ENCODE peak calls at places on chromosomes 3 and 15, in ten cellular contexts. One of them, this sample, is unnamed.

GRCh38 chr3:25783661-25784512 is 644 bp upstream of the NGLY1 start:
- DNase-seq in CD4-positive, alpha-beta T cell: no peak
- DNase-seq in neuronal stem cell: peak
- DNase-seq in activated CD4-positive, alpha-beta T cell treated with anti-CD3 and anti-CD28 coated beads, Interleukin-2, amount 50 U/mL, for 24 hours: no peak
- DNase-seq in nucleus accumbens: peak
- DNase-seq in Right ventricle myocardium superior: peak
- DNase-seq in fibroblast of lung: peak
- DNase-seq in brain microvascular endothelial cell: peak
- DNase-seq in left cardiac atrium: peak
- DNase-seq in cardiac fibroblast: peak
- DNase-seq in this sample: peak

GRCh38 chr3:112786881-112787625 is 59.6 kb downstream of the CD200R1L start:
- DNase-seq in activated CD4-positive, alpha-beta T cell treated with anti-CD3 and anti-CD28 coated beads, Interleukin-2, amount 50 U/mL, for 24 hours: no peak
- DNase-seq in nucleus accumbens: no peak
- DNase-seq in left cardiac atrium: no peak
- DNase-seq in CD4-positive, alpha-beta T cell: no peak
- DNase-seq in cardiac fibroblast: no peak
- DNase-seq in Right ventricle myocardium superior: no peak
- DNase-seq in fibroblast of lung: peak
- DNase-seq in brain microvascular endothelial cell: no peak
- DNase-seq in neuronal stem cell: no peak
- DNase-seq in this sample: no peak

GRCh38 chr3:164851905-164852304 is 226.4 kb downstream of the SI start:
- DNase-seq in nucleus accumbens: no peak
- DNase-seq in brain microvascular endothelial cell: no peak
- DNase-seq in neuronal stem cell: no peak
- DNase-seq in CD4-positive, alpha-beta T cell: no peak
- DNase-seq in Right ventricle myocardium superior: no peak
- DNase-seq in activated CD4-positive, alpha-beta T cell treated with anti-CD3 and anti-CD28 coated beads, Interleukin-2, amount 50 U/mL, for 24 hours: no peak
- DNase-seq in cardiac fibroblast: no peak
- DNase-seq in fibroblast of lung: no peak
- DNase-seq in left cardiac atrium: no peak
- DNase-seq in this sample: no peak

GRCh38 chr3:187739125-187739560 is 6.1 kb downstream of the BCL6 start:
- DNase-seq in fibroblast of lung: peak
- DNase-seq in left cardiac atrium: peak
- DNase-seq in cardiac fibroblast: no peak
- DNase-seq in CD4-positive, alpha-beta T cell: no peak
- DNase-seq in brain microvascular endothelial cell: no peak
- DNase-seq in Right ventricle myocardium superior: peak
- DNase-seq in activated CD4-positive, alpha-beta T cell treated with anti-CD3 and anti-CD28 coated beads, Interleukin-2, amount 50 U/mL, for 24 hours: no peak
- DNase-seq in neuronal stem cell: peak
- DNase-seq in nucleus accumbens: no peak
- DNase-seq in this sample: no peak

GRCh38 chr3:195188530-195188917 is 82.4 kb downstream of the XXYLT1 start:
- DNase-seq in neuronal stem cell: no peak
- DNase-seq in brain microvascular endothelial cell: no peak
- DNase-seq in cardiac fibroblast: no peak
- DNase-seq in fibroblast of lung: no peak
- DNase-seq in nucleus accumbens: no peak
- DNase-seq in CD4-positive, alpha-beta T cell: no peak
- DNase-seq in Right ventricle myocardium superior: no peak
- DNase-seq in activated CD4-positive, alpha-beta T cell treated with anti-CD3 and anti-CD28 coated beads, Interleukin-2, amount 50 U/mL, for 24 hours: no peak
- DNase-seq in left cardiac atrium: no peak
- DNase-seq in this sample: no peak

GRCh38 chr15:51274956-51275355 is 63.4 kb downstream of the CYP19A1 start:
- DNase-seq in activated CD4-positive, alpha-beta T cell treated with anti-CD3 and anti-CD28 coated beads, Interleukin-2, amount 50 U/mL, for 24 hours: no peak
- DNase-seq in neuronal stem cell: no peak
- DNase-seq in CD4-positive, alpha-beta T cell: no peak
- DNase-seq in cardiac fibroblast: no peak
- DNase-seq in fibroblast of lung: no peak
- DNase-seq in nucleus accumbens: no peak
- DNase-seq in Right ventricle myocardium superior: no peak
- DNase-seq in left cardiac atrium: no peak
- DNase-seq in brain microvascular endothelial cell: no peak
- DNase-seq in this sample: no peak

GRCh38 chr15:58666957-58667356 is 82.5 kb downstream of the ADAM10 start:
- DNase-seq in nucleus accumbens: no peak
- DNase-seq in brain microvascular endothelial cell: no peak
- DNase-seq in Right ventricle myocardium superior: no peak
- DNase-seq in CD4-positive, alpha-beta T cell: no peak
- DNase-seq in activated CD4-positive, alpha-beta T cell treated with anti-CD3 and anti-CD28 coated beads, Interleukin-2, amount 50 U/mL, for 24 hours: no peak
- DNase-seq in left cardiac atrium: no peak
- DNase-seq in cardiac fibroblast: peak
- DNase-seq in neuronal stem cell: no peak
- DNase-seq in fibroblast of lung: peak
- DNase-seq in this sample: peak

GRCh38 chr3:100041328-100041749 is 73.0 kb downstream of the FILIP1L start:
- DNase-seq in cardiac fibroblast: peak
- DNase-seq in CD4-positive, alpha-beta T cell: no peak
- DNase-seq in nucleus accumbens: no peak
- DNase-seq in brain microvascular endothelial cell: peak
- DNase-seq in activated CD4-positive, alpha-beta T cell treated with anti-CD3 and anti-CD28 coated beads, Interleukin-2, amount 50 U/mL, for 24 hours: no peak
- DNase-seq in left cardiac atrium: no peak
- DNase-seq in fibroblast of lung: peak
- DNase-seq in Right ventricle myocardium superior: no peak
- DNase-seq in neuronal stem cell: no peak
- DNase-seq in this sample: no peak

GRCh38 chr3:180679178-180680096 is at the start of gene CCDC39:
- DNase-seq in CD4-positive, alpha-beta T cell: peak
- DNase-seq in brain microvascular endothelial cell: peak
- DNase-seq in neuronal stem cell: peak
- DNase-seq in cardiac fibroblast: peak
- DNase-seq in left cardiac atrium: peak
- DNase-seq in activated CD4-positive, alpha-beta T cell treated with anti-CD3 and anti-CD28 coated beads, Interleukin-2, amount 50 U/mL, for 24 hours: peak
- DNase-seq in nucleus accumbens: peak
- DNase-seq in fibroblast of lung: peak
- DNase-seq in Right ventricle myocardium superior: peak
- DNase-seq in this sample: peak

GRCh38 chr3:111824351-111824750 is 34.7 kb upstream of the PHLDB2 start:
- DNase-seq in activated CD4-positive, alpha-beta T cell treated with anti-CD3 and anti-CD28 coated beads, Interleukin-2, amount 50 U/mL, for 24 hours: no peak
- DNase-seq in CD4-positive, alpha-beta T cell: no peak
- DNase-seq in left cardiac atrium: no peak
- DNase-seq in fibroblast of lung: no peak
- DNase-seq in neuronal stem cell: no peak
- DNase-seq in nucleus accumbens: no peak
- DNase-seq in brain microvascular endothelial cell: no peak
- DNase-seq in cardiac fibroblast: no peak
- DNase-seq in Right ventricle myocardium superior: no peak
- DNase-seq in this sample: no peak

GRCh38 chr3:64190517-64191515 is 34.5 kb downstream of the PRICKLE2 start:
- DNase-seq in Right ventricle myocardium superior: no peak
- DNase-seq in nucleus accumbens: no peak
- DNase-seq in neuronal stem cell: no peak
- DNase-seq in fibroblast of lung: peak
- DNase-seq in left cardiac atrium: no peak
- DNase-seq in CD4-positive, alpha-beta T cell: no peak
- DNase-seq in brain microvascular endothelial cell: peak
- DNase-seq in activated CD4-positive, alpha-beta T cell treated with anti-CD3 and anti-CD28 coated beads, Interleukin-2, amount 50 U/mL, for 24 hours: no peak
- DNase-seq in cardiac fibroblast: peak
- DNase-seq in this sample: no peak

GRCh38 chr3:385151-385550 is 188.6 kb downstream of the CHL1 start:
- DNase-seq in brain microvascular endothelial cell: peak
- DNase-seq in Right ventricle myocardium superior: no peak
- DNase-seq in cardiac fibroblast: peak
- DNase-seq in left cardiac atrium: no peak
- DNase-seq in fibroblast of lung: peak
- DNase-seq in activated CD4-positive, alpha-beta T cell treated with anti-CD3 and anti-CD28 coated beads, Interleukin-2, amount 50 U/mL, for 24 hours: no peak
- DNase-seq in CD4-positive, alpha-beta T cell: no peak
- DNase-seq in nucleus accumbens: no peak
- DNase-seq in neuronal stem cell: no peak
- DNase-seq in this sample: no peak

GRCh38 chr3:165256554-165256953 is 60.4 kb upstream of the SLITRK3 start:
- DNase-seq in fibroblast of lung: no peak
- DNase-seq in CD4-positive, alpha-beta T cell: no peak
- DNase-seq in Right ventricle myocardium superior: no peak
- DNase-seq in brain microvascular endothelial cell: no peak
- DNase-seq in cardiac fibroblast: no peak
- DNase-seq in neuronal stem cell: no peak
- DNase-seq in activated CD4-positive, alpha-beta T cell treated with anti-CD3 and anti-CD28 coated beads, Interleukin-2, amount 50 U/mL, for 24 hours: no peak
- DNase-seq in left cardiac atrium: no peak
- DNase-seq in nucleus accumbens: no peak
- DNase-seq in this sample: peak

GRCh38 chr3:51716805-51717204 is 9.9 kb downstream of the GRM2 start:
- DNase-seq in activated CD4-positive, alpha-beta T cell treated with anti-CD3 and anti-CD28 coated beads, Interleukin-2, amount 50 U/mL, for 24 hours: no peak
- DNase-seq in fibroblast of lung: no peak
- DNase-seq in CD4-positive, alpha-beta T cell: no peak
- DNase-seq in left cardiac atrium: no peak
- DNase-seq in neuronal stem cell: no peak
- DNase-seq in nucleus accumbens: no peak
- DNase-seq in Right ventricle myocardium superior: no peak
- DNase-seq in cardiac fibroblast: no peak
- DNase-seq in brain microvascular endothelial cell: no peak
- DNase-seq in this sample: no peak

GRCh38 chr3:102332205-102332604 is 102.6 kb upstream of the ZPLD1 start:
- DNase-seq in Right ventricle myocardium superior: no peak
- DNase-seq in fibroblast of lung: no peak
- DNase-seq in activated CD4-positive, alpha-beta T cell treated with anti-CD3 and anti-CD28 coated beads, Interleukin-2, amount 50 U/mL, for 24 hours: no peak
- DNase-seq in cardiac fibroblast: no peak
- DNase-seq in CD4-positive, alpha-beta T cell: no peak
- DNase-seq in nucleus accumbens: no peak
- DNase-seq in left cardiac atrium: no peak
- DNase-seq in brain microvascular endothelial cell: no peak
- DNase-seq in neuronal stem cell: no peak
- DNase-seq in this sample: no peak

GRCh38 chr3:171614318-171614967 is 154.2 kb upstream of the TNIK start:
- DNase-seq in fibroblast of lung: peak
- DNase-seq in activated CD4-positive, alpha-beta T cell treated with anti-CD3 and anti-CD28 coated beads, Interleukin-2, amount 50 U/mL, for 24 hours: no peak
- DNase-seq in brain microvascular endothelial cell: peak
- DNase-seq in CD4-positive, alpha-beta T cell: no peak
- DNase-seq in left cardiac atrium: no peak
- DNase-seq in neuronal stem cell: peak
- DNase-seq in nucleus accumbens: no peak
- DNase-seq in cardiac fibroblast: peak
- DNase-seq in Right ventricle myocardium superior: no peak
- DNase-seq in this sample: peak

GRCh38 chr15:74836846-74837245 is 6.1 kb downstream of the ULK3 start:
- DNase-seq in neuronal stem cell: no peak
- DNase-seq in CD4-positive, alpha-beta T cell: no peak
- DNase-seq in left cardiac atrium: no peak
- DNase-seq in activated CD4-positive, alpha-beta T cell treated with anti-CD3 and anti-CD28 coated beads, Interleukin-2, amount 50 U/mL, for 24 hours: no peak
- DNase-seq in brain microvascular endothelial cell: no peak
- DNase-seq in cardiac fibroblast: no peak
- DNase-seq in Right ventricle myocardium superior: no peak
- DNase-seq in nucleus accumbens: no peak
- DNase-seq in fibroblast of lung: no peak
- DNase-seq in this sample: no peak

GRCh38 chr3:14374444-14374883 is 27.9 kb upstream of the SLC6A6 start:
- DNase-seq in fibroblast of lung: no peak
- DNase-seq in Right ventricle myocardium superior: no peak
- DNase-seq in activated CD4-positive, alpha-beta T cell treated with anti-CD3 and anti-CD28 coated beads, Interleukin-2, amount 50 U/mL, for 24 hours: no peak
- DNase-seq in cardiac fibroblast: no peak
- DNase-seq in CD4-positive, alpha-beta T cell: no peak
- DNase-seq in left cardiac atrium: peak
- DNase-seq in nucleus accumbens: no peak
- DNase-seq in brain microvascular endothelial cell: no peak
- DNase-seq in neuronal stem cell: no peak
- DNase-seq in this sample: no peak

GRCh38 chr3:50599115-50599715 is 12.4 kb downstream of the CISH start:
- DNase-seq in left cardiac atrium: no peak
- DNase-seq in nucleus accumbens: no peak
- DNase-seq in Right ventricle myocardium superior: no peak
- DNase-seq in fibroblast of lung: no peak
- DNase-seq in cardiac fibroblast: no peak
- DNase-seq in CD4-positive, alpha-beta T cell: no peak
- DNase-seq in brain microvascular endothelial cell: no peak
- DNase-seq in activated CD4-positive, alpha-beta T cell treated with anti-CD3 and anti-CD28 coated beads, Interleukin-2, amount 50 U/mL, for 24 hours: no peak
- DNase-seq in neuronal stem cell: no peak
- DNase-seq in this sample: no peak

GRCh38 chr15:90829942-90830440 is 38.4 kb upstream of the FURIN start:
- DNase-seq in cardiac fibroblast: no peak
- DNase-seq in Right ventricle myocardium superior: no peak
- DNase-seq in activated CD4-positive, alpha-beta T cell treated with anti-CD3 and anti-CD28 coated beads, Interleukin-2, amount 50 U/mL, for 24 hours: no peak
- DNase-seq in neuronal stem cell: no peak
- DNase-seq in CD4-positive, alpha-beta T cell: no peak
- DNase-seq in fibroblast of lung: no peak
- DNase-seq in nucleus accumbens: no peak
- DNase-seq in brain microvascular endothelial cell: no peak
- DNase-seq in left cardiac atrium: no peak
- DNase-seq in this sample: no peak

GRCh38 chr15:30956216-30956803 is 35.1 kb downstream of the MTMR10 start:
- DNase-seq in CD4-positive, alpha-beta T cell: no peak
- DNase-seq in brain microvascular endothelial cell: peak
- DNase-seq in fibroblast of lung: peak
- DNase-seq in left cardiac atrium: no peak
- DNase-seq in neuronal stem cell: no peak
- DNase-seq in cardiac fibroblast: no peak
- DNase-seq in Right ventricle myocardium superior: no peak
- DNase-seq in nucleus accumbens: no peak
- DNase-seq in activated CD4-positive, alpha-beta T cell treated with anti-CD3 and anti-CD28 coated beads, Interleukin-2, amount 50 U/mL, for 24 hours: no peak
- DNase-seq in this sample: no peak

GRCh38 chr15:68409736-68410370 is 22.1 kb downstream of the ITGA11 start:
- DNase-seq in activated CD4-positive, alpha-beta T cell treated with anti-CD3 and anti-CD28 coated beads, Interleukin-2, amount 50 U/mL, for 24 hours: no peak
- DNase-seq in neuronal stem cell: no peak
- DNase-seq in brain microvascular endothelial cell: no peak
- DNase-seq in left cardiac atrium: no peak
- DNase-seq in nucleus accumbens: no peak
- DNase-seq in CD4-positive, alpha-beta T cell: no peak
- DNase-seq in cardiac fibroblast: no peak
- DNase-seq in fibroblast of lung: no peak
- DNase-seq in Right ventricle myocardium superior: no peak
- DNase-seq in this sample: peak

GRCh38 chr3:53730565-53730964 is 115.7 kb downstream of the CHDH start:
- DNase-seq in nucleus accumbens: no peak
- DNase-seq in neuronal stem cell: no peak
- DNase-seq in CD4-positive, alpha-beta T cell: no peak
- DNase-seq in activated CD4-positive, alpha-beta T cell treated with anti-CD3 and anti-CD28 coated beads, Interleukin-2, amount 50 U/mL, for 24 hours: no peak
- DNase-seq in Right ventricle myocardium superior: peak
- DNase-seq in left cardiac atrium: peak
- DNase-seq in cardiac fibroblast: peak
- DNase-seq in fibroblast of lung: peak
- DNase-seq in brain microvascular endothelial cell: peak
- DNase-seq in this sample: no peak

GRCh38 chr15:74399511-74400312 is 32.3 kb upstream of the CYP11A1 start:
- DNase-seq in CD4-positive, alpha-beta T cell: no peak
- DNase-seq in cardiac fibroblast: peak
- DNase-seq in nucleus accumbens: no peak
- DNase-seq in brain microvascular endothelial cell: peak
- DNase-seq in left cardiac atrium: no peak
- DNase-seq in activated CD4-positive, alpha-beta T cell treated with anti-CD3 and anti-CD28 coated beads, Interleukin-2, amount 50 U/mL, for 24 hours: no peak
- DNase-seq in neuronal stem cell: no peak
- DNase-seq in fibroblast of lung: peak
- DNase-seq in Right ventricle myocardium superior: no peak
- DNase-seq in this sample: no peak

GRCh38 chr15:23529891-23530290 is 35.6 kb upstream of the MKRN3 start:
- DNase-seq in nucleus accumbens: no peak
- DNase-seq in fibroblast of lung: no peak
- DNase-seq in Right ventricle myocardium superior: no peak
- DNase-seq in CD4-positive, alpha-beta T cell: no peak
- DNase-seq in brain microvascular endothelial cell: no peak
- DNase-seq in activated CD4-positive, alpha-beta T cell treated with anti-CD3 and anti-CD28 coated beads, Interleukin-2, amount 50 U/mL, for 24 hours: no peak
- DNase-seq in left cardiac atrium: no peak
- DNase-seq in neuronal stem cell: no peak
- DNase-seq in cardiac fibroblast: no peak
- DNase-seq in this sample: no peak

GRCh38 chr15:38636597-38636996 is 72.0 kb upstream of the RASGRP1 start:
- DNase-seq in cardiac fibroblast: no peak
- DNase-seq in fibroblast of lung: no peak
- DNase-seq in neuronal stem cell: no peak
- DNase-seq in activated CD4-positive, alpha-beta T cell treated with anti-CD3 and anti-CD28 coated beads, Interleukin-2, amount 50 U/mL, for 24 hours: no peak
- DNase-seq in Right ventricle myocardium superior: no peak
- DNase-seq in nucleus accumbens: no peak
- DNase-seq in CD4-positive, alpha-beta T cell: no peak
- DNase-seq in brain microvascular endothelial cell: no peak
- DNase-seq in left cardiac atrium: peak
- DNase-seq in this sample: no peak

GRCh38 chr3:127064391-127065137 is 81.6 kb downstream of the PLXNA1 start:
- DNase-seq in activated CD4-positive, alpha-beta T cell treated with anti-CD3 and anti-CD28 coated beads, Interleukin-2, amount 50 U/mL, for 24 hours: no peak
- DNase-seq in nucleus accumbens: no peak
- DNase-seq in left cardiac atrium: no peak
- DNase-seq in brain microvascular endothelial cell: peak
- DNase-seq in neuronal stem cell: no peak
- DNase-seq in cardiac fibroblast: peak
- DNase-seq in CD4-positive, alpha-beta T cell: no peak
- DNase-seq in fibroblast of lung: peak
- DNase-seq in Right ventricle myocardium superior: peak
- DNase-seq in this sample: no peak

GRCh38 chr3:123724306-123724705 is 139.5 kb upstream of the HACD2 start:
- DNase-seq in Right ventricle myocardium superior: no peak
- DNase-seq in left cardiac atrium: no peak
- DNase-seq in cardiac fibroblast: peak
- DNase-seq in brain microvascular endothelial cell: no peak
- DNase-seq in nucleus accumbens: no peak
- DNase-seq in fibroblast of lung: peak
- DNase-seq in activated CD4-positive, alpha-beta T cell treated with anti-CD3 and anti-CD28 coated beads, Interleukin-2, amount 50 U/mL, for 24 hours: no peak
- DNase-seq in CD4-positive, alpha-beta T cell: no peak
- DNase-seq in neuronal stem cell: no peak
- DNase-seq in this sample: no peak

This sample was measured in HAP-1.